ENCODE peak calls at places on chromosomes 4 and X, in five cellular contexts. Y is A549, Q is K562, S is HepG2, I is GM12878. U is an unnamed sample.

GRCh38 chrX:33831211-33831610 is 300.9 kb downstream of the FAM47A start:
- DNase-seq in Y (no peak), Q (no peak), S (no peak), I (no peak), U (no peak)

GRCh38 chr4:1036095-1036494 is 24.7 kb downstream of the FGFRL1 start:
- DNase-seq in Y (no peak), Q (no peak), S (no peak), I (no peak), U (no peak)

GRCh38 chr4:151400343-151400742 is 8.6 kb upstream of the FHIP1A start:
- DNase-seq in Y (no peak), Q (no peak), S (no peak), I (no peak), U (no peak)

GRCh38 chr4:8115203-8115520 is 43.5 kb downstream of the ABLIM2 start:
- DNase-seq in Y (no peak), Q (no peak), S (no peak), I (no peak), U (no peak)

GRCh38 chrX:17474892-17475291 is 99.9 kb downstream of the NHS start:
- DNase-seq in Y (peak), Q (no peak), S (no peak), I (no peak), U (no peak)

GRCh38 chrX:23661671-23662070 is 5.6 kb upstream of the PRDX4 start:
- DNase-seq in Y (no peak), Q (no peak), S (no peak), I (no peak), U (no peak)

GRCh38 chrX:154090731-154091130 is 6.8 kb downstream of the MECP2 start:
- DNase-seq in Y (no peak), Q (no peak), S (no peak), I (no peak), U (no peak)

GRCh38 chr4:20464381-20464780 is 212.7 kb downstream of the SLIT2 start:
- DNase-seq in Y (no peak), Q (no peak), S (no peak), I (no peak), U (no peak)

GRCh38 chr4:122065915-122066314 is 86.2 kb upstream of the BLTP1 start:
- DNase-seq in Y (no peak), Q (no peak), S (no peak), I (no peak), U (no peak)

GRCh38 chr4:4618846-4619245 is 77.0 kb upstream of the STX18 start:
- DNase-seq in Y (no peak), Q (no peak), S (no peak), I (no peak), U (no peak)

GRCh38 chrX:39196192-39197102 is 395.2 kb downstream of the MID1IP1 start:
- DNase-seq in Y (no peak), Q (peak), S (no peak), I (peak), U (peak)
- H3K4me3 ChIP-seq in Y (no peak), Q (no peak), S (no peak), I (no peak), U (no peak)

DNA sequence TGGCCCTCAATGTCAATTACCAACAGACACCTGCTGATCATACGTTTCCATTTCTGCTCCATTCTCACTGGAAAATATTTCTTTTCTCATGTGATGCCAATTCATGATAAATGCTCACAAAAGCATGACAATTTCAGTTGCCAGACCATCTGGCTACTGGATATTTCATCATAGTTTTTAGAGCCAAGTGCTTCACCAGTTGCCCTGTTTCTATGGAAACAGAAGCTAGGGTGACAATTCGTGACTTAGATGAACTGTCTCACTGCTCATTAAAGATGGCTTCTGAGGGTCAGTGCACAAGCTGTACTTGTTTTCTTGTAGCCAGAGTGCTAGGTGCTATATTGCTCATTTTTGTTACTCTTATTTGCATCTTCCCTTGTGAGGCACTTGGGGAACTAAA is 184.9 kb downstream of the COMMD8 start:
- DNase-seq in Y (no peak), Q (no peak), S (no peak), I (no peak), U (peak)
- TF ChIP-seq MAX in Y (no peak), Q (no peak), S (no peak), I (no peak), U (no peak)

GRCh38 chr4:53706422-53707032 is 115.2 kb upstream of the LNX1 start:
- DNase-seq in Y (peak), Q (peak), S (peak), I (peak), U (peak)
- TF ChIP-seq MYC in Y (no peak), Q (no peak), S (no peak), I (no peak), U (no peak)

DNA sequence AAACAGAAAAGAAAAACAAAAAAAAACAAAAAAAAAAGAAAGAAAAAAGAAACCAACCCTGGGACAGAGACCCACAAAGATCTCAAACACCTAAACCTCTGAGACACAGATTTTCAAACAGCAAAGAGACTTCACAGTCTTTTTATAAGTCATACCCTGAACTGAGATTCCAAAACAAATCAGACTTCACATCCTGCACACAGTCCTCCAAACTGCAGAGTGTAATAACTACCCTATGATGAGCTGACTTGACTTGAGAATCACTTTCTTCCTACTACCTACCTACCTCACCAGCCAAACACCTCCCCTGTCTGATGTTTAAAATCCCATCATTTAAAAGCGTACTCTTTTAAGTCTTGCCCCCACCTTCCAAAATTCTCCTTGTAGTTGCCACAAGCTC is 25.2 kb upstream of the GLOD5 start:
- DNase-seq in Y (no peak), Q (no peak), S (no peak), I (no peak), U (peak)
- H3K4me3 ChIP-seq in Y (peak), Q (peak), S (peak), I (peak), U (peak)

GRCh38 chr4:17613761-17614415 is 553 bp upstream of the MED28 start:
- DNase-seq in Y (no peak), Q (no peak), S (peak), I (no peak), U (peak)
- TF ChIP-seq MAX in Y (no peak), Q (no peak), S (no peak), I (no peak), U (no peak)

GRCh38 chr4:142909908-142910307 is 63.8 kb upstream of the INPP4B start:
- DNase-seq in Y (no peak), Q (no peak), S (no peak), I (no peak), U (no peak)
- TF ChIP-seq MYC in Y (no peak), Q (no peak), S (no peak), I (no peak), U (no peak)

GRCh38 chrX:70331161-70331560 is 41.3 kb downstream of the KIF4A start:
- DNase-seq in Y (no peak), Q (no peak), S (no peak), I (no peak), U (no peak)

GRCh38 chrX:70338290-70338689 is 48.4 kb downstream of the KIF4A start:
- DNase-seq in Y (no peak), Q (no peak), S (no peak), I (no peak), U (peak)

GRCh38 chrX:70332600-70332999 is 42.7 kb downstream of the KIF4A start:
- DNase-seq in Y (peak), Q (peak), S (no peak), I (no peak), U (peak)

GRCh38 chrX:70336767-70337166 is 46.9 kb downstream of the KIF4A start:
- DNase-seq in Y (no peak), Q (no peak), S (no peak), I (peak), U (no peak)
- H3K4me3 ChIP-seq in Y (no peak), Q (no peak), S (no peak), I (no peak), U (no peak)

GRCh38 chr4:139651282-139652194 is 14.1 kb upstream of the MGST2 start:
- DNase-seq in Y (peak), Q (peak), S (peak), I (no peak), U (peak)

GRCh38 chr4:139656614-139657486 is 8.8 kb upstream of the MGST2 start:
- DNase-seq in Y (peak), Q (peak), S (peak), I (no peak), U (peak)

GRCh38 chr4:139654516-139654915 is 11.1 kb upstream of the MGST2 start:
- DNase-seq in Y (no peak), Q (no peak), S (no peak), I (no peak), U (no peak)

GRCh38 chr4:139658185-139658584 is 7.4 kb upstream of the MGST2 start:
- DNase-seq in Y (no peak), Q (no peak), S (peak), I (no peak), U (no peak)

DNA sequence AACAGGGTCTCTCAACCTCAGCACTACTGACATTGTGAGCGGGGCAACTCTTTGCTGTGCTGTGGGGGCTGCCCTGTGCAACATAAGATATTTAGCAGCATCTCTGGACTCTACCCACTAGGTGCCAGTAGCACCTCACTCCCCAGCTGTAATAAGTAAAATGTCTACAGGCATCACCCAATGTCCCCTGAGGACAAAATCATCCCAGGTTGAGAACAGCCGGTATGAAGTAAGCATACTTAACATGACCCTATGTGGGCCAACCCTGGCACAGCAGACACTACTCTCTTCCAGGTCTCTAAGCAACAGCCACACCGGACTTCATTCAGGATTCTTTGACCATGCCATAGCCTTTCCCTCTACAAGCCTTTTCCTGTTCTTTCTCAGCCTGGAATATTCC is 10.5 kb upstream of the MGST2 start:
- DNase-seq in Y (peak), Q (no peak), S (peak), I (no peak), U (peak)
- TF ChIP-seq MAX in Y (no peak), Q (no peak), S (no peak), I (no peak), U (no peak)

GRCh38 chr4:118396881-118397666 is 44.3 kb upstream of the PRSS12 start:
- DNase-seq in Y (no peak), Q (no peak), S (no peak), I (no peak), U (no peak)
- TF ChIP-seq MYC in Y (no peak), Q (no peak), S (no peak), I (no peak), U (no peak)

GRCh38 chr4:36242629-36243354 is 1.5 kb downstream of the ARAP2 start:
- DNase-seq in Y (no peak), Q (no peak), S (no peak), I (no peak), U (no peak)

GRCh38 chr4:36244257-36245084 is at the start of gene ARAP2:
- DNase-seq in Y (peak), Q (peak), S (no peak), I (no peak), U (peak)

GRCh38 chr4:36243355-36244256 is 708 bp downstream of the ARAP2 start:
- DNase-seq in Y (peak), Q (no peak), S (no peak), I (no peak), U (no peak)

GRCh38 chr4:36237366-36238353 is 6.7 kb downstream of the ARAP2 start:
- DNase-seq in Y (no peak), Q (no peak), S (no peak), I (no peak), U (peak)

GRCh38 chr4:36241771-36242170 is 2.5 kb downstream of the ARAP2 start:
- DNase-seq in Y (no peak), Q (no peak), S (no peak), I (peak), U (no peak)
- H3K4me3 ChIP-seq in Y (no peak), Q (no peak), S (no peak), I (peak), U (no peak)

U was measured in NB4.